ENCODE peak calls at places on chromosome 10, in five cellular contexts. U is AG04450; A is activated CD8-positive, alpha-beta memory T cell treated with anti-CD3 and anti-CD28 coated beads for 48 hours; T is AG08395; B is Right ventricle myocardium superior. D is an unnamed sample.

GRCh38 chr10:98246911-98247820 is 20.8 kb downstream of the LOXL4 start:
- DNase-seq in B (no peak), A (no peak), T (peak; percentile 74), U (peak; percentile 47), D (no peak)

GRCh38 chr10:68327889-68328786 is 3.7 kb upstream of the HNRNPH3 start:
- DNase-seq in B (no peak), U (no peak), A (no peak), T (peak; percentile 79), D (no peak)

GRCh38 chr10:64484931-64485330 is 963.7 kb downstream of the REEP3 start:
- DNase-seq in U (no peak), A (no peak), T (no peak), B (no peak), D (no peak)

GRCh38 chr10:17444062-17444714 is 10.2 kb downstream of the ST8SIA6 start:
- DNase-seq in T (no peak), U (no peak), B (no peak), A (no peak), D (no peak)

GRCh38 chr10:130661419-130661818 is 525.2 kb downstream of the GLRX3 start:
- DNase-seq in A (no peak), U (no peak), B (no peak), T (no peak), D (no peak)

GRCh38 chr10:23172846-23173548 is 19.1 kb upstream of the PTF1A start:
- DNase-seq in A (no peak), B (no peak), T (no peak), U (no peak), D (no peak)

GRCh38 chr10:26468691-26469090 is 30.6 kb downstream of the APBB1IP start:
- DNase-seq in U (no peak), A (no peak), T (no peak), B (no peak), D (no peak)

GRCh38 chr10:17059197-17059688 is 70.4 kb downstream of the CUBN start:
- DNase-seq in U (peak; percentile 90), T (peak; percentile 67), B (no peak), A (no peak), D (no peak)

GRCh38 chr10:131173484-131174210 is 137.9 kb downstream of the TCERG1L start:
- DNase-seq in A (no peak), B (no peak), U (no peak), T (no peak), D (no peak)

GRCh38 chr10:100748251-100749058 is 3.1 kb downstream of the PAX2 start:
- DNase-seq in B (no peak), U (no peak), A (no peak), T (no peak), D (no peak)

GRCh38 chr10:2925631-2926030 is 141.7 kb upstream of the PFKP start:
- DNase-seq in A (no peak), U (no peak), T (peak; percentile 13), B (peak; percentile 78), D (peak; percentile 76)

GRCh38 chr10:102813734-102814455 is 23.3 kb downstream of the CYP17A1 start:
- DNase-seq in U (no peak), B (peak; percentile 59), A (no peak), T (no peak), D (peak; percentile 46)

GRCh38 chr10:74156919-74157289 is 5.9 kb downstream of the ADK start:
- DNase-seq in U (no peak), A (no peak), T (no peak), B (peak; percentile 69), D (peak; percentile 72)

GRCh38 chr10:17115683-17116082 is 13.9 kb downstream of the CUBN start:
- DNase-seq in U (no peak), T (peak; percentile 44), A (no peak), B (no peak), D (no peak)

GRCh38 chr10:34967411-34967880 is 122.7 kb downstream of the CUL2 start:
- DNase-seq in A (no peak), U (no peak), B (peak; percentile 68), T (peak; percentile 84), D (peak; percentile 70)

GRCh38 chr10:131178521-131178920 is 133.0 kb downstream of the TCERG1L start:
- DNase-seq in U (no peak), A (no peak), T (no peak), B (no peak), D (no peak)

D was measured in left ventricle myocardium superior.